ENCODE peak calls at places on chromosome 12, in six cellular contexts. C is lung; H is right lobe of liver; R is CD8-positive, alpha-beta T cell; D is OCI-LY7; Z is lower lobe of right lung. F is an unnamed sample. For H3K4me1, the result is how much of the 10 kb centered on the place peaks cover.

GRCh38 chr12:15662303-15662980 is 126.7 kb downstream of the EPS8 start:
- DNase-seq in H (no peak), C (no peak), R (no peak), D (no peak), Z (no peak), F (no peak)

GRCh38 chr12:3447318-3447717 is 43.7 kb upstream of the PRMT8 start:
- DNase-seq in D (no peak), R (no peak), C (no peak), H (no peak), Z (no peak), F (no peak)

GRCh38 chr12:107437954-107438353 is 247.6 kb upstream of the PWP1 start:
- DNase-seq in D (no peak), R (no peak), C (no peak), Z (no peak), H (no peak), F (no peak)

GRCh38 chr12:51717325-51717925 is 126.4 kb downstream of the SCN8A start:
- DNase-seq in D (no peak), R (no peak), H (no peak), C (no peak), Z (no peak), F (no peak)

GRCh38 chr12:88411689-88412088 is 168.6 kb downstream of the KITLG start:
- DNase-seq in Z (no peak), R (no peak), H (no peak), C (no peak), D (no peak), F (no peak)

GRCh38 chr12:56880416-56881035 is 53.7 kb downstream of the SDR9C7 start:
- DNase-seq in H (no peak), Z (no peak), R (no peak), D (no peak), C (no peak), F (no peak)

GRCh38 chr12:15116073-15116472 is 105.1 kb downstream of the RERG start:
- DNase-seq in R (no peak), D (no peak), C (no peak), Z (no peak), H (peak), F (no peak)

GRCh38 chr12:42691991-42692557 is 102.5 kb upstream of the PRICKLE1 start:
- DNase-seq in C (no peak), R (no peak), H (no peak), D (no peak), Z (no peak), F (no peak)

GRCh38 chr12:64672925-64673409 is 62.7 kb downstream of the RASSF3 start:
- DNase-seq in C (peak), Z (peak), H (peak), R (peak), D (peak), F (peak)

GRCh38 chr12:75982974-75983660 is 48.5 kb downstream of the PHLDA1 start:
- DNase-seq in R (no peak), C (no peak), Z (no peak), H (no peak), D (no peak), F (no peak)
- H3K4me1 ChIP-seq in R (under half), C (under half), Z (half or more), H (under half), D (under half), F (under half)

GRCh38 chr12:6493580-6494350 is at the start of gene NCAPD2:
- DNase-seq in D (peak), C (peak), R (peak), H (peak), Z (peak), F (peak)
- TF ChIP-seq CTCF in D (peak), C (no peak), R (no peak), H (peak), Z (peak), F (peak)

DNA sequence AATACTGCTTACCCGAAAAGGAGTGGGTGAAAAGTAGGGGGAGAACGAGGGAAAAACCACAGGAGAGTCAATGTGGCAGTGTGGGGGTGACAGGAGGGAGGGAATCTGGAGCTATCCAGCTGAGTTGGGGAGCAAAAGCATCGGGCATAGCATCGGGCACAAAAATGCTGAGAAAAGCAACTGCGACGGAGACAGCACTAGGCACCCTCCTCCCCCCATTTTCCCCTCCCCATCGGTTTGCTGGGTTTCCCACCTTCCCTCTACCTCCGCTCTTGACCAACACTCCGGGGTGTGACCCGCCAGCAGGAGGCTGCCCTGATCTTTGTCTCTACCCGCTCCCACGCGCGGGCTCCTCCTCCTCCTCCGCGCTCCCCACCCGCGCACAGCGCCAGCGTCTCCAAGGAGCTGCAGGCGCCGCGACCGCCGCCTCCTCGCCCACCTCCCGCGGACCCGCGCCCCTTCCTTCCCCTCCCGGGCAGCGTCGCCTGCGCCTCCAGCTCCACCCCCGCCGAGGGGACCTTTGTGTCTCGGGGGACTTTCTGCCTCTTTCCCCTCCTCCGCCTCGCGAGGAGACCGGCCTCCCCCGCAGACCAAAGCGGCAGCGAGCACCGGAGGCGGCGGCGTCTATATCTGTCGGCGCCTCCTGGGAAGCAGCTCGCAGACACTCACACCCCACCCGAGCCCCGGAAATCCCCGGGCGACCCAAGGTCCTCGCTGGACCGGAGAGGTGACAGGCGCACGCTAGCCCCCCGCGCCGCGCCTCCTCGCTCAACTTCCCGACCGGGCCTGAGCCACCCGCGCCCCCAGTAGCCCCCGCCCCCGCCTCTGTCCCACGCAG is 939 bp downstream of the CDK17 start:
- DNase-seq in C (peak), H (peak), R (peak), Z (peak), D (peak), F (peak)
- H3K4me1 ChIP-seq in C (under half), H (under half), R (under half), Z (under half), D (half or more), F (under half)

DNA sequence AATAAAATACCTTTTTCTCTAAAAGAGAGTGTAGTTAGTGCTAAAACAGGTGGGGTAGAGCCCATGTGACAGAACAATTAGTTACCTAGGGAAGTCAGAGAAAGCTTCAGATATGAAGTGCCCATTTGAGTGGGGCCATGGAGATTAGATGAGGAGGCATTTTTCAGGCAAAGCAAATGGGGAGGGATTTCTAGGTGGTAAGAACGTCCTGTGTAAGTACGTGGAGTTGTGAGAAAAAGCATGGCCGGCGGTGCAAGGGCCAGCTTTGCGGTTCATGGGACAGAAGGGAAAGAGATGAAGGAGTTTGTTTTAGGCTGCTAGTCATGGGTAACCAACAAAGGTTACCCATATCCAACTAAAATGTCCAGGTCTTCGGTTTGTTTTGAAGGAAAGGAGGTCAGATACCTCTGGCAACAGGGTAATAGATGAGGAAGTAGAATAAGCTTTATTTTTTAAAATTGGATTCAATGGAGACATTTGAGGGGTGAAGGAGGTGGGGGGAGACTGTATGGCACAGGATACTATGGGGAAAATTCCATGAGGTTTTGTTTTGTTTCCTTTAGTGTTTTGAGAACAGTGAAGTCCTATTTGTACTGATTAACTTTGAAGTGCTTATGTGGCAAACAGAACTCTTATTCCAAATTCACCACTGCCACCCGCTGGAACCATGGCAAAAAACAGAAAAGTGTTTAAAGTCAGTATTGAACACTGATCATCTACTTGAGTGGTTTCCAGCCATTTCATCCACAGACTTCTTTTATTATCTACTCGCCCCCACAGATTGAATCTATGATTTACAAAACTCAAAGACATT is 10.0 kb upstream of the SNRPF start:
- DNase-seq in H (peak), D (peak), C (peak), R (no peak), Z (no peak), F (no peak)
- TF ChIP-seq CTCF in H (peak), D (peak), C (peak), R (no peak), Z (peak), F (no peak)

DNA sequence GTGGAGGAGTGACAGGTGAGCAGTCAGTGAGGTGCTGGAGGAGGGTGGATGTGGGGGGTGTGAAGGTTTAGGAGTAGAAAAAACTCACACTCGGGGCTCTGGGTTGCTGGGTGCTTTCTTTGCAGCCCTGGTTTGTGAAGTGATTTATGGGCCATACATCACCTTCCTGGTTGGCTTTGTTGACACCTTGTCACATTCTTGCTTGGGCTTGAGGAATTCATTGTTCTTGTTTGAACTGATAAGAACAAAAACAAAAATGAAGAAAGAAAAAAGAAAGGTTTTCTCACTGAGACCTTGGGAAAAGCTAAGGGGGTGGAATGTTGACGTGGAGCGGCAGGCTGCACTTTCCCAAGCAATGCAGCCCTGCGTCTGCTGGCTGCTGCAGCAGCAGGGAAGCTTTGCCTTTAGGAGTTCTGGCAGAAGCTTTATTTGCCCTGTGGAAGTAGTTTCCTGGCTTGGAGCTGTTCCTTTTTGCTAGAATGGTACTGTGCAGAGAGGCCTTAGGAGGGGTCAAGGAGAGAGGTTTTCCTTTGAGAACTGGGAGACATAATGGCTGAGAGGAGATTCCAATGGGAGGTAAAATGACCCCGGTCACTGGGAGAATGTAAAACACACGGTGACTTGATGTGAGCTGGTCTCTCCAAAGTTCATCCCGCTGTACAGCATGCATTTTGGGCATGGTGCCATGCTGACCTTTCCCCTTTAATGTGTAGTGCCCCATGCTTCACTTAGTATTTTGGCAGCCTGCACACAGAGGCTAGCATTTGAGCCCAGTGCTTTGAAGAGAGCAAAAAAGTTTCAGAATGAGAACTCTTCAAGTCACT is 52.8 kb downstream of the HMGA2 start:
- DNase-seq in D (no peak), R (no peak), H (no peak), Z (no peak), C (no peak), F (no peak)
- H3K4me1 ChIP-seq in D (under half), R (under half), H (under half), Z (under half), C (under half), F (under half)